ENCODE peak calls at places on chromosomes 3 and 15, in four cellular contexts. H is transverse colon, Y is MCF 10A, K is astrocyte of the spinal cord. E is an unnamed sample.

GRCh38 chr15:40338921-40339620 is 1.7 kb downstream of the CCDC9B start:
- DNase-seq in K (peak), Y (peak), H (peak), E (no peak)

GRCh38 chr3:123635220-123635619 is 50.4 kb upstream of the HACD2 start:
- DNase-seq in Y (no peak), K (peak), H (no peak), E (no peak)

GRCh38 chr15:89749951-89750559 is 994 bp downstream of the MESP1 start:
- DNase-seq in H (peak), K (no peak), Y (no peak), E (no peak)

GRCh38 chr3:41224120-41224806 is 25.0 kb downstream of the CTNNB1 start:
- DNase-seq in K (peak), H (no peak), Y (peak), E (no peak)

GRCh38 chr15:23897576-23897975 is 210.5 kb upstream of the NDN start:
- DNase-seq in H (no peak), Y (no peak), K (no peak), E (no peak)

GRCh38 chr15:58241872-58242271 is 103.7 kb downstream of the AQP9 start:
- DNase-seq in K (no peak), Y (no peak), H (no peak), E (no peak)

GRCh38 chr3:24365168-24365567 is 129.5 kb downstream of the THRB start:
- DNase-seq in Y (peak), K (peak), H (peak), E (no peak)

GRCh38 chr3:168467085-168467714 is 371.5 kb upstream of the GOLIM4 start:
- DNase-seq in H (no peak), K (peak), Y (peak), E (peak)

GRCh38 chr15:72890043-72890442 is 106.5 kb upstream of the ADPGK start:
- DNase-seq in H (no peak), K (no peak), Y (no peak), E (no peak)

GRCh38 chr3:123027292-123028232 is at the start of gene SEMA5B:
- DNase-seq in Y (peak), H (peak), K (no peak), E (peak)

GRCh38 chr15:69141286-69141701 is 19.1 kb upstream of the GLCE start:
- DNase-seq in H (no peak), Y (peak), K (no peak), E (no peak)

GRCh38 chr3:115381573-115381912 is 234.5 kb upstream of the ZBTB20 start:
- DNase-seq in K (no peak), H (no peak), Y (no peak), E (no peak)

GRCh38 chr3:114418107-114418506 is 124.3 kb downstream of the TIGIT start:
- DNase-seq in K (no peak), H (no peak), Y (no peak), E (no peak)

GRCh38 chr3:70072180-70072579 is 72.6 kb downstream of the SAMMSON start:
- DNase-seq in Y (no peak), K (no peak), H (no peak), E (no peak)

DNA sequence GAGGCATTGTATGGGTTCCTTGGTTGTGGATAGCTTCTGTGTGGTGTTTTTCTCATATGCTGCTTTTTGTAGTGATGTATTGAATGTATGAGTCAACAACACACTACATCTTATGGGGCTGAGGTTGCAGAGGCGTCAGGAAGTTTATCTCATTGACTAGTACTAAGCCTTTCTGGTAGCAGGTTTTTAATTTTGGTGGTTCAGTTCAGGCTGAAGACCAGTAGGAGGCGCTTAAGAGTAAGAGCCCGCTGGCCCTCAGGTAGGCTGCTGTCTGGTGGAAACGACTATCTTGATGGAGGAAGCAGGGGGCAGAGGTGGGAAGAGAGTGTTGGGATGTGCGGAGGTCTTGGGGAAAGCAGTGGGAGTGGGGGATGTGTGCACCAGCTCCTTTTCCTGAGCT is 62.4 kb downstream of the RTP4 start:
- DNase-seq in Y (no peak), K (no peak), H (no peak), E (no peak)
- TF ChIP-seq CTCF in Y (no peak), K (peak), H (no peak), E (no peak)

GRCh38 chr3:59820352-59820934 is 770.6 kb upstream of the CFAP20DC start:
- DNase-seq in H (no peak), Y (peak), K (peak), E (no peak)

GRCh38 chr3:59816312-59816711 is 766.5 kb upstream of the CFAP20DC start:
- DNase-seq in H (no peak), K (no peak), Y (no peak), E (no peak)

GRCh38 chr3:59817511-59817910 is 767.7 kb upstream of the CFAP20DC start:
- DNase-seq in Y (no peak), H (no peak), K (peak), E (no peak)

GRCh38 chr3:59818033-59818936 is 768.5 kb upstream of the CFAP20DC start:
- DNase-seq in Y (peak), H (peak), K (peak), E (no peak)

DNA sequence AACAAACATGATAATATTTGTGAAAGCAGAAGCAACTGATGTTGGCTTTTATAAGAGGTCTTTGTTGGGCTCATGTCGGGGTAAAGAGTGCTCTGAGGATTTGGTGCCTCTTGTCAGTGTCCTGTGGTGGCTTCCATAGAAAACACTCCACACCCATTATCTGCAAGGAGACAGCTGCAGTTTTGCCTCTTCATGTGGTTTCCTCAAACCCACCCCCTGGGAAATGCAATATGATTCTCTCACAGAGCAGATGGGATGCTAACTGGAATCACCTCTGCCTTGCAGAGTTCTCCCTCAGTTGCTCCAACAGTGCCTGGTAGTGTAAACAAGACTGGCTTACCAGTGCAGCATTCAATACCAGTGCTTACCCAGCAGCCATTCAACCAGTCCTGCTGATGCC is 771.4 kb upstream of the CFAP20DC start:
- DNase-seq in H (no peak), K (peak), Y (no peak), E (no peak)
- TF ChIP-seq CTCF in H (no peak), K (no peak), Y (no peak), E (no peak)

GRCh38 chr15:38769492-38769891 is 204.9 kb upstream of the RASGRP1 start:
- DNase-seq in K (no peak), H (no peak), Y (no peak), E (no peak)

GRCh38 chr15:38768970-38769369 is 204.4 kb upstream of the RASGRP1 start:
- DNase-seq in K (peak), Y (peak), H (no peak), E (no peak)
- TF ChIP-seq CTCF in K (peak), Y (no peak), H (no peak), E (no peak)

DNA sequence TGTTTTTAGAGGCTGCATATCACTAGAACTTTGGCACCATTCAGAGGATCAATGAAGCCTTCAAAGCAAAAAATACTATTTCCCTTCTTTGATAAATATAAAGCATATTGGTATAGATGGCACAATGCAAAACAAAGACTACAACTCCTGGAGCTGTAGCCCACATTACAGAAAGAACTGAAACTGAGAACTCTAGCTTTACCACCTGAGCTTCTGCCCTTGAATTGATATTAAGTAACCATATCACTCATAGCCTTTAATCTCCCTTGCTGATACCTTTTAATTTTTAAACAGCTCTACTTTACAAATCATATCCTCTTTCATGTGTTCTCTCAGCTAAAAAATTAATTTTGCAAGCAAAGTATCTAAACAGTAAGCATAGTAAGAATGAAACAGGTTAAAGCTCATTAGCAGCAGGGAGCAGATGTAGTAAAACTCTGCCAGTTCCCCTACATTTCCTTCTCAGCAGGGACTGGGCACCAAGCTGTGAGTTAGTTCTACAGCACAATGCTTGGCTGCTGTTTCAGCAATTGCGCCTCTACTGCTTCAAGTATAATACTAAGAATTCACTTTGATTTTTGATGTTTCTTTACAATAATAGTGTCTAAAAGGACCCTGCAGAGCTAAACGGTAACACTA is 97.9 kb upstream of the NANOGP8 start:
- DNase-seq in Y (no peak), H (no peak), K (peak), E (no peak)
- TF ChIP-seq CTCF in Y (no peak), H (no peak), K (no peak), E (no peak)

DNA sequence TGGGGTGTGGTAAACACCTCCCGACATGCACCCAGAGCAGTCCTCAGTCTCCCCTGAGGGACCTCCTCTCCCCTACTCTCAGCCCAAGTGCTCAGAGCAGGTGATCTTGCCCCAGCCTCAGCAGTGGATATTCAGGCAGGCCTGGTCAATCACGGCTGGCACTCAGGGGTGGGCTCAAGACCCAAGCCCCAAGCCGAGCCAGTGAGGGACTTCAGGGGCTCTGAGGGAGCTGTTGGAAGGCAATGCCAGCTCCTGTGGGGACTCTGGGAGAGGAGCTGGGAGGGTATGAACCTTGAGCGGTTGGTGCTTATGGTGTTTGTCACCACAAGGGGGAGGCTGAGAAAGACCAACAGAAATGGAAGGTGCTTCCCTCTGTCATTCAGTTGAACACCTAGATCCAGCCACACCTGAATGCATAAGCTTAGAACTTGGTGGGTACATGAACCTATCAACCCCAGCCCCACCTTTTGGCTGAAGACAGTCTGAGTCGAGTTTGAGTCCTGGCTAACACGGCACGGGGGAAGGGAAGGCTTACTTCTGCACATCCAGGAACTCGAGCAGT is 19.4 kb downstream of the ALS2CL start:
- DNase-seq in Y (no peak), K (no peak), H (no peak), E (no peak)
- TF ChIP-seq CTCF in Y (peak), K (peak), H (no peak), E (no peak)

GRCh38 chr3:43349759-43350158 is 63.4 kb downstream of the SNRK start:
- DNase-seq in K (peak), Y (no peak), H (no peak), E (no peak)

GRCh38 chr3:43347774-43348173 is 61.4 kb downstream of the SNRK start:
- DNase-seq in H (no peak), K (no peak), Y (no peak), E (no peak)

GRCh38 chr3:43346990-43347749 is 60.8 kb downstream of the SNRK start:
- DNase-seq in Y (no peak), H (peak), K (peak), E (no peak)

GRCh38 chr3:43345877-43346276 is 59.5 kb downstream of the SNRK start:
- DNase-seq in Y (no peak), H (no peak), K (peak), E (no peak)

GRCh38 chr3:43348852-43349574 is 62.7 kb downstream of the SNRK start:
- DNase-seq in Y (no peak), K (no peak), H (no peak), E (no peak)
- TF ChIP-seq CTCF in Y (no peak), K (no peak), H (no peak), E (no peak)

E was measured in GM20000.